ENCODE peak calls at places on chromosomes 5 and 9, in ten cellular contexts. U is fibroblast of the aortic adventitia; O is right lobe of liver; Y is neuronal stem cell; Z is epithelial cell of proximal tubule; A is T1000; R is hepatic stellate cell; T is NCI-H1048; I is T-helper 1 cell; W is CD4-positive, alpha-beta memory T cell. X is an unnamed sample.

GRCh38 chr9:86500667-86501435 is 146.6 kb upstream of the TUT7 start:
- DNase-seq in Y (no peak), Z (peak), A (peak), I (no peak), R (peak), W (no peak), T (no peak), O (no peak), U (peak), X (peak)

GRCh38 chr9:124410321-124410913 is 4.8 kb downstream of the PSMB7 start:
- DNase-seq in O (no peak), U (peak), T (no peak), W (no peak), Y (no peak), Z (no peak), R (no peak), A (no peak), I (no peak), X (no peak)

GRCh38 chr9:108444400-108445358 is 411.1 kb downstream of the ACTL7B start:
- DNase-seq in O (no peak), T (no peak), R (peak), W (no peak), I (no peak), Z (peak), A (peak), U (peak), Y (no peak), X (peak)

GRCh38 chr5:133220851-133221674 is 169.2 kb downstream of the HSPA4 start:
- DNase-seq in O (no peak), U (peak), T (no peak), Y (no peak), W (no peak), Z (no peak), R (peak), I (no peak), A (no peak), X (no peak)

GRCh38 chr5:180070726-180071417 is 687 bp downstream of the RNF130 start:
- DNase-seq in A (peak), U (peak), I (no peak), T (no peak), W (peak), Z (peak), R (peak), O (no peak), Y (no peak), X (peak)

GRCh38 chr9:137085918-137086530 is 761 bp upstream of the MAN1B1 start:
- DNase-seq in O (peak), Z (no peak), I (no peak), U (peak), Y (no peak), R (peak), A (no peak), W (no peak), T (no peak), X (peak)

GRCh38 chr9:22512495-22512894 is 65.9 kb downstream of the DMRTA1 start:
- DNase-seq in R (no peak), A (no peak), Z (no peak), T (no peak), W (no peak), I (no peak), U (no peak), O (no peak), Y (no peak), X (no peak)

GRCh38 chr9:107483666-107484065 is 5.9 kb downstream of the KLF4 start:
- DNase-seq in U (peak), Y (no peak), O (no peak), I (no peak), W (no peak), A (no peak), R (no peak), T (no peak), Z (no peak), X (no peak)

GRCh38 chr5:154868702-154869101 is 10.3 kb downstream of the CNOT8 start:
- DNase-seq in A (no peak), U (no peak), R (no peak), Y (no peak), T (no peak), O (no peak), W (peak), Z (no peak), I (no peak), X (no peak)

GRCh38 chr5:95870105-95870672 is 47.7 kb upstream of the GLRX start:
- DNase-seq in T (no peak), Y (no peak), Z (no peak), R (no peak), O (no peak), A (no peak), I (no peak), W (no peak), U (peak), X (no peak)

GRCh38 chr9:107881625-107882300 is 392.2 kb upstream of the KLF4 start:
- DNase-seq in R (no peak), A (no peak), U (peak), O (no peak), Z (no peak), T (no peak), I (no peak), W (no peak), Y (no peak), X (no peak)

GRCh38 chr5:173310296-173310769 is 17.9 kb downstream of the STC2 start:
- DNase-seq in Y (no peak), O (no peak), Z (no peak), W (no peak), T (no peak), U (no peak), I (no peak), A (no peak), R (no peak), X (no peak)

GRCh38 chr5:180670586-180671359 is 21.4 kb upstream of the FLT4 start:
- DNase-seq in R (no peak), W (peak), U (peak), Y (peak), I (no peak), T (no peak), O (peak), A (no peak), Z (peak), X (no peak)

GRCh38 chr5:60843693-60844428 is at the start of gene ELOVL7:
- DNase-seq in Y (peak), W (peak), Z (no peak), O (peak), R (peak), I (peak), T (peak), A (peak), U (no peak), X (peak)

GRCh38 chr9:79193001-79193400 is 378.8 kb upstream of the TLE4 start:
- DNase-seq in U (peak), T (no peak), I (no peak), W (no peak), A (no peak), Z (no peak), Y (no peak), O (no peak), R (no peak), X (no peak)

GRCh38 chr5:107464876-107465275 is 205.9 kb downstream of the EFNA5 start:
- DNase-seq in W (no peak), I (no peak), Y (no peak), A (no peak), U (no peak), Z (no peak), T (no peak), O (no peak), R (no peak), X (no peak)

GRCh38 chr5:124478139-124478737 is 268.2 kb downstream of the ZNF608 start:
- DNase-seq in W (no peak), U (no peak), O (no peak), T (no peak), Z (no peak), Y (no peak), I (no peak), R (no peak), A (no peak), X (no peak)

GRCh38 chr9:26685857-26686256 is 206.7 kb downstream of the CAAP1 start:
- DNase-seq in W (no peak), U (no peak), Z (peak), A (no peak), I (no peak), R (no peak), O (no peak), T (no peak), Y (no peak), X (peak)

GRCh38 chr5:179113143-179113530 is 53.0 kb downstream of the ZNF354C start:
- DNase-seq in T (no peak), R (no peak), I (no peak), O (no peak), Z (no peak), W (no peak), Y (no peak), U (no peak), A (no peak), X (no peak)

GRCh38 chr9:137705443-137705863 is 86.6 kb downstream of the EHMT1 start:
- DNase-seq in A (no peak), R (no peak), Y (no peak), O (no peak), T (no peak), I (no peak), U (no peak), W (peak), Z (no peak), X (no peak)

GRCh38 chr9:14746655-14747054 is 24.1 kb upstream of the CER1 start:
- DNase-seq in O (no peak), A (no peak), Z (no peak), T (no peak), Y (no peak), I (no peak), W (no peak), U (no peak), R (no peak), X (no peak)